ENCODE peak calls at places on chromosome 11, in four cellular contexts. G, P, J and X are unnamed samples.

GRCh38 chr11:94815705-94816344 is 47.7 kb downstream of the AMOTL1 start:
- DNase-seq in G (no peak), P (no peak), J (peak), X (no peak)

GRCh38 chr11:1557904-1558831 is 13.9 kb downstream of the DUSP8 start:
- DNase-seq in G (peak), P (no peak), J (no peak), X (no peak)

GRCh38 chr11:119727523-119728081 is 1.4 kb downstream of the NECTIN1 start:
- DNase-seq in G (peak), P (no peak), J (peak), X (no peak)

GRCh38 chr11:112166561-112166960 is 611 bp upstream of the TEX12 start:
- DNase-seq in G (no peak), P (no peak), J (no peak), X (no peak)

GRCh38 chr11:118092907-118093571 is 6.3 kb upstream of the SMIM35 start:
- DNase-seq in G (no peak), P (no peak), J (no peak), X (no peak)

GRCh38 chr11:1341928-1342524 is 32.6 kb upstream of the TOLLIP start:
- DNase-seq in G (no peak), P (no peak), J (peak), X (no peak)

GRCh38 chr11:100777118-100777517 is 90.0 kb downstream of the ARHGAP42 start:
- DNase-seq in G (no peak), P (peak), J (no peak), X (no peak)

GRCh38 chr11:85740464-85741400 is 54.7 kb upstream of the CCDC89 start:
- DNase-seq in G (no peak), P (no peak), J (no peak), X (no peak)

GRCh38 chr11:88196393-88196792 is 21.1 kb upstream of the RAB38 start:
- DNase-seq in G (no peak), P (no peak), J (no peak), X (no peak)

GRCh38 chr11:44625759-44626523 is 60.5 kb downstream of the CD82 start:
- DNase-seq in G (no peak), P (no peak), J (peak), X (no peak)

GRCh38 chr11:47711816-47712215 is 3.4 kb downstream of the AGBL2 start:
- DNase-seq in G (no peak), P (no peak), J (no peak), X (no peak)

GRCh38 chr11:47715082-47715669 is at the start of gene AGBL2:
- DNase-seq in G (peak), P (no peak), J (peak), X (peak)

GRCh38 chr11:47720651-47721050 is 5.5 kb upstream of the AGBL2 start:
- DNase-seq in G (no peak), P (no peak), J (no peak), X (no peak)

GRCh38 chr11:47714554-47715081 is 551 bp downstream of the AGBL2 start:
- DNase-seq in G (peak), P (no peak), J (peak), X (no peak)

DNA sequence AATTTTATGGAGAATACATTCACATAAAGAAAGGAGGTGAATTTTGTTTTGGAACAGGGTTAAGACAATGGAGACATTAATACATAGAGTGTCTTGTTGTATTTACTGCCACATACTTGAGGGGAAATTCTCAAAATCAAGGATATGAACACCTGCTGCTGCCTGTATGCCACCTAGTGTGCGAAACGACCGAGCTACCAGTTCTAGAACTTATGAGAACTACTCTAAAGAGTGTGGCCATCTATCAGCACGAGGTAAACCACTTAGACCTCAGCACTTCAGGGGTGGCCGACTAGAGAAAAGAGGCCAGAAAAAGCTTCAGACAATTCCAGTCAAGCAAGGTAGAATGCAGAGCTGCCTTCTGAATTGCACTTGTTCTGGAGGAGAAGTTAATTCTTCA is 1.5 kb upstream of the AGBL2 start:
- DNase-seq in G (no peak), P (no peak), J (peak), X (no peak)
- TF ChIP-seq CTCF in G (no peak), P (no peak), J (no peak), X (peak)

DNA sequence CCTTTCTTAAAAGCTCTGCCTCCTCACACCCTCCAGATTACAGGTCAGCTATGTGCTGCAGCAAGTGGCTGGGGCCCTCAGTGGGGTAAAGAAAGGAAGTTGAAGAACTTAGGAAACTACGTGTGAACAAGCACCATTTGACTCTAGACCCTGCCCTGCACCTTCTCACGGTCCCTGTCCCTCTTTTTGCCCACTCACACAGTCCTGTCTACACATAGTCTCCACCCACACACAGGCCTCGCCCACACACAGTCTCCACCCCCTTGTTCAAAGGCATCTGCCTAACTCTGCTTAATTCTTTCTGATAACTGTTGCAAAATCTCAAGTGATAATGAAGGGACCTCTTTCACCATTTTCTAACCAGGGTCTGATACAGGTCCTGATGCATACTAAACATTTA is 59.0 kb downstream of the TMPRSS5 start:
- DNase-seq in G (no peak), P (no peak), J (peak), X (no peak)
- TF ChIP-seq CTCF in G (no peak), P (no peak), J (no peak), X (no peak)

GRCh38 chr11:12381875-12382274 is 4.5 kb downstream of the PARVA start:
- DNase-seq in G (no peak), P (no peak), J (no peak), X (no peak)

GRCh38 chr11:12377106-12377823 is at the start of gene PARVA:
- DNase-seq in G (peak), P (no peak), J (no peak), X (no peak)

GRCh38 chr11:12376259-12376971 is 956 bp upstream of the PARVA start:
- DNase-seq in G (peak), P (no peak), J (no peak), X (no peak)

GRCh38 chr11:12380565-12381325 is 3.4 kb downstream of the PARVA start:
- DNase-seq in G (no peak), P (no peak), J (no peak), X (no peak)

GRCh38 chr11:12377824-12378593 is 638 bp downstream of the PARVA start:
- DNase-seq in G (peak), P (peak), J (no peak), X (no peak)
- TF ChIP-seq CTCF in G (peak), P (peak), J (no peak), X (peak)

DNA sequence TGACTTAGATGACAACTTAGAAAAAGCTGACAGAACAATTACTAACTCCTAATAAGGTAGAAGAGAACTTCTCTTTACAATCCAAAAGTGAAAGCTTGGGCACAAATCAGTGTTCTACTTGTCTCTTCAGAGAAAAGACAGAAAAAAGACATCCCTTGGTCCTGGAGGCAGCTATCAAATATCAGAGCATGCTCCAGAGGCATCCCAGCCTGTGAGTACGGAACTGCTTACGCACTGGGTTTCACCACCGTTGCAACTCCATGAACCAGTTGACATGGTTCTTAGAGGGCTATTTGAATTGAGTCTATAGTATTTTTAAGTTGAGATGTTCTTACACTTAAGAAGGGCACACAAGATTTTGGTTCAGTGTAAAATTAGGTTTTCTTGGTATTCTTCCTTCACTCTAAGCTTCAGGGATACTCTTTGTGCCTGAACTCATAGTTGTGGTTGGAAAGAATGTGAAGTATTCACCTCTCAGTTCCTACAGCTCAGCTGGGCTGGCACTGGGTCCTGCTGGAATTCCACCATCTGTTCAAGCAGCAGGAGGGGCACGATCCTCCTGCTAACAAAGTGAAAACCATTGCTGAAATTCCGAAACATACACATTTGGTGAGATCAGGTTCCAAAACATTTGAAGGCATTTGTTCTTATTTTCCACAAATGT is 6.3 kb downstream of the AKIP1 start:
- DNase-seq in G (no peak), P (no peak), J (no peak), X (no peak)
- TF ChIP-seq CTCF in G (no peak), P (no peak), J (no peak), X (no peak)

DNA sequence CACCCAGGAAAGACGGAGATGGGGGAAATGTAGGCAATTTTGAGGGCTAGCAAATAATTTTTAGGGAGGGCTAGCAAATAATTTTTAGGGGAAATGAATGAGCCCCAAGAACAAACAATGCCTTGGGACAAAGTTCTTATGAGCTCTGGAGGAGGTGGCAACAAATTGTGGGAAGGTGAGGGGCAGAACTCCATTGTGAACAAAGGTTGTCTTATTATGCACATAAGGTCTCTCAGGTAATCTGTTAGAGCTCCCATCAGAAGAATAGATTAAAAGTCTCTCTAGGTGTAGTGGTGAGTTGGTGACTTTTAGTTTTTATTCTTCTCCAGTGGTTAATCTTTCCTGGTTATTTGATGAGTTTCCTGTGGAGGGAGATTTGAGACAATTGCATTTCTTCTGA is 2.4 kb upstream of the PRPF19 start:
- DNase-seq in G (no peak), P (no peak), J (no peak), X (no peak)
- TF ChIP-seq CTCF in G (no peak), P (no peak), J (no peak), X (no peak)

GRCh38 chr11:64537876-64538275 is 53.1 kb upstream of the SLC22A12 start:
- DNase-seq in G (no peak), P (no peak), J (peak), X (no peak)

GRCh38 chr11:64540426-64540825 is 50.6 kb upstream of the SLC22A12 start:
- DNase-seq in G (no peak), P (no peak), J (no peak), X (peak)

GRCh38 chr11:64538501-64538951 is 52.5 kb upstream of the SLC22A12 start:
- DNase-seq in G (no peak), P (no peak), J (peak), X (no peak)

GRCh38 chr11:64539711-64540420 is 51.2 kb upstream of the SLC22A12 start:
- DNase-seq in G (no peak), P (no peak), J (peak), X (no peak)

GRCh38 chr11:64539239-64539638 is 51.8 kb upstream of the SLC22A12 start:
- DNase-seq in G (no peak), P (no peak), J (no peak), X (no peak)
- TF ChIP-seq CTCF in G (no peak), P (no peak), J (no peak), X (no peak)

DNA sequence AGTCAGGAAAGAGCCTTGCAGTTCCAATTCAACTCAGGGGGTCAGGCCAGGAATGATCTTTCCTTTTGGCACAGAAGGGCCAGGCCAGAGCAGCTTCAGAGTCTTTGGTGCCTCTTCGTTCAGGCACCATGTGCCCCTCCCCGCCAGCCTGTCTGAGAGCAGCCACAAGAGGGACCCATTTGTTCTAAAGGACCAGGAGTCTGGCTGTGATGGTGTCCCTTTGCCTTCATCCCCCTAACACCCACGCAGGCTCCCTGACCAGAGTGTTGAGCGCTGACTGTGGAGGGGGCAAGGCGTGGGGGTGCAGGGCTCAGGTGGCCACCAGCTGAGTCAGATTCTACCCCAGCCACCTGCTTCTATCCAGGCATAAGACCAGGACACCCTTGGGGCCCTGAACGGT is 156.4 kb downstream of the TTC17 start:
- DNase-seq in G (no peak), P (no peak), J (peak), X (no peak)
- TF ChIP-seq CTCF in G (no peak), P (peak), J (no peak), X (no peak)

GRCh38 chr11:32149748-32150147 is 58.9 kb downstream of the RCN1 start:
- DNase-seq in G (no peak), P (no peak), J (no peak), X (no peak)

GRCh38 chr11:32153747-32154146 is 62.9 kb downstream of the RCN1 start:
- DNase-seq in G (no peak), P (no peak), J (no peak), X (no peak)

GRCh38 chr11:32152821-32153220 is 61.9 kb downstream of the RCN1 start:
- DNase-seq in G (no peak), P (no peak), J (no peak), X (no peak)

GRCh38 chr11:32151036-32151435 is 60.2 kb downstream of the RCN1 start:
- DNase-seq in G (no peak), P (no peak), J (no peak), X (no peak)

DNA sequence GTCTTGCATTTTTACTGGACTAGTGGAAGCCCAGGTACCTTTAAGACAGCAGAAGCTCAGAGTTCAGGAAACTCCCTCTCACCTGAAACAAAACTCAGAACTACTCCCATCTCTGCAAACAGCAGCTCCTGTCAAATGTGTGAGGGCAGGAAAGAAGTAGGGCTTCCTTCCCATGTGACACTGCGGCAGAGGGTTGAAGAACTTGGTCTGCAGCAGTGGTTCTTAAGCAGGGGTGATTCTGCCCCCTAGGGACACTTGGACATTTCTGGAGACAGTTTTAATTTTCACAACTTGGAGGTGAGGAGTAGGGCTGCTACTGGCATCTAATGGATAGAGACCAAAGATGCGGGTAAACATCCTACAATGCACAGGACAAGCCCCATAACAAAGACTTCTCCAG is 63.4 kb downstream of the RCN1 start:
- DNase-seq in G (no peak), P (no peak), J (peak), X (no peak)
- TF ChIP-seq CTCF in G (no peak), P (peak), J (no peak), X (peak)